ENCODE peak calls at places on chromosomes 5 and 9, in ten cellular contexts. O is EH; C is iris pigment epithelial cell; X is activated CD8-positive, alpha-beta memory T cell treated with anti-CD3 and anti-CD28 coated beads, Interleukin-2, amount 50 U/mL, for 48 hours; B is naive thymus-derived CD4-positive, alpha-beta T cell; V is stimulated activated CD4-positive, alpha-beta T cell treated with anti-CD3 and anti-CD28 coated beads, TNF-alpha, amount 100 ng/mL, for 4 hours; Y is AG08395; M is CD4-positive, alpha-beta T cell; G is left ventricle myocardium inferior; Q is HCT116. R is an unnamed sample.

GRCh38 chr9:136902259-136902821 is 16.0 kb downstream of the TRAF2 start:
- DNase-seq in G (peak), B (peak), M (peak), V (peak), O (peak), Y (peak), X (peak), Q (no peak), C (peak), R (peak)

GRCh38 chr9:131407717-131408195 is 13.9 kb downstream of the PRRC2B start:
- DNase-seq in G (peak), X (no peak), Y (peak), M (peak), C (peak), V (no peak), Q (no peak), B (peak), O (peak), R (peak)

GRCh38 chr5:172744106-172745104 is 26.6 kb downstream of the DUSP1 start:
- DNase-seq in C (no peak), O (no peak), X (no peak), G (no peak), B (no peak), Q (no peak), Y (no peak), M (no peak), V (no peak), R (no peak)

GRCh38 chr5:147538232-147538631 is 28.4 kb upstream of the DPYSL3 start:
- DNase-seq in O (peak), V (no peak), Y (no peak), X (no peak), B (no peak), Q (no peak), G (no peak), C (peak), M (no peak), R (peak)

GRCh38 chr9:6441269-6441668 is 28.3 kb downstream of the UHRF2 start:
- DNase-seq in Q (no peak), V (no peak), Y (no peak), G (no peak), X (no peak), B (no peak), O (peak), C (peak), M (no peak), R (peak)

GRCh38 chr5:80915716-80916115 is 44.4 kb upstream of the RASGRF2 start:
- DNase-seq in C (peak), O (peak), Y (peak), Q (no peak), B (no peak), X (no peak), M (no peak), V (no peak), G (no peak), R (peak)

GRCh38 chr5:117713585-117714198 is 1139.1 kb upstream of the SEMA6A start:
- DNase-seq in X (no peak), B (no peak), C (peak), G (no peak), Q (peak), O (peak), V (no peak), M (no peak), Y (no peak), R (no peak)

GRCh38 chr9:95189230-95190098 is 128.0 kb downstream of the FANCC start:
- DNase-seq in M (no peak), V (no peak), C (peak), Q (no peak), G (peak), X (no peak), O (peak), B (no peak), Y (no peak), R (peak)

GRCh38 chr5:123264399-123264798 is 158.8 kb downstream of the CEP120 start:
- DNase-seq in Y (no peak), B (no peak), C (no peak), O (no peak), Q (no peak), G (no peak), M (no peak), X (no peak), V (no peak), R (no peak)

GRCh38 chr5:107779472-107779871 is 108.7 kb upstream of the EFNA5 start:
- DNase-seq in V (no peak), G (no peak), X (no peak), Y (no peak), B (no peak), O (no peak), C (no peak), Q (no peak), M (no peak), R (no peak)

GRCh38 chr9:102922526-102922925 is 72.6 kb upstream of the CYLC2 start:
- DNase-seq in B (no peak), C (no peak), M (no peak), V (no peak), X (no peak), O (no peak), Y (no peak), Q (no peak), G (no peak), R (no peak)

GRCh38 chr9:93654351-93654961 is 78.1 kb downstream of the PHF2 start:
- DNase-seq in M (peak), X (no peak), Y (no peak), Q (no peak), G (peak), V (no peak), O (no peak), B (no peak), C (no peak), R (no peak)

GRCh38 chr9:5718296-5719032 is 89.6 kb downstream of the RIC1 start:
- DNase-seq in B (no peak), Q (no peak), M (no peak), X (no peak), O (peak), C (no peak), Y (peak), G (no peak), V (no peak), R (peak)

GRCh38 chr5:132011561-132012384 is at the start of gene ACSL6:
- DNase-seq in X (peak), O (no peak), B (peak), G (no peak), Y (no peak), M (peak), V (no peak), Q (no peak), C (no peak), R (no peak)

GRCh38 chr5:180527659-180528058 is 33.5 kb downstream of the CNOT6 start:
- DNase-seq in O (no peak), X (no peak), G (no peak), C (no peak), Y (no peak), Q (no peak), V (no peak), B (no peak), M (no peak), R (no peak)

GRCh38 chr9:17799383-17799782 is 220.5 kb downstream of the SH3GL2 start:
- DNase-seq in X (no peak), G (no peak), O (peak), V (no peak), M (no peak), B (no peak), Y (no peak), C (peak), Q (no peak), R (peak)

GRCh38 chr5:150809363-150809762 is 30.8 kb downstream of the SMIM3 start:
- DNase-seq in V (no peak), C (no peak), M (no peak), B (no peak), O (no peak), X (no peak), Q (no peak), Y (no peak), G (no peak), R (no peak)

GRCh38 chr9:112044183-112044582 is 130.9 kb downstream of the SUSD1 start:
- DNase-seq in M (no peak), G (no peak), O (no peak), B (no peak), Q (no peak), V (no peak), C (peak), X (no peak), Y (no peak), R (peak)

GRCh38 chr9:20551236-20551635 is 71.1 kb downstream of the MLLT3 start:
- DNase-seq in M (no peak), O (peak), G (no peak), V (no peak), X (no peak), Q (no peak), B (no peak), Y (no peak), C (no peak), R (peak)

GRCh38 chr5:176387384-176387925 is 943 bp downstream of the NOP16 start:
- DNase-seq in C (no peak), Y (no peak), O (peak), Q (no peak), X (no peak), V (no peak), G (no peak), M (no peak), B (no peak), R (no peak)

GRCh38 chr9:96219615-96220257 is 82.2 kb downstream of the HSD17B3 start:
- DNase-seq in M (peak), B (peak), X (peak), V (peak), Y (peak), G (peak), C (peak), Q (no peak), O (peak), R (no peak)

GRCh38 chr5:140295414-140295813 is 7.5 kb downstream of the PFDN1 start:
- DNase-seq in X (no peak), Y (peak), V (no peak), G (no peak), O (peak), M (no peak), B (no peak), Q (no peak), C (peak), R (peak)

GRCh38 chr9:86945868-86946711 is 1.2 kb downstream of the GAS1 start:
- DNase-seq in Q (no peak), O (peak), B (peak), V (peak), C (peak), X (peak), G (peak), M (peak), Y (peak), R (peak)

GRCh38 chr5:87588316-87588715 is 175.6 kb upstream of the CCNH start:
- DNase-seq in C (no peak), G (no peak), B (no peak), O (no peak), X (no peak), V (no peak), Q (no peak), M (no peak), Y (no peak), R (no peak)

GRCh38 chr5:173808079-173808808 is 79.9 kb upstream of the CPEB4 start:
- DNase-seq in Y (no peak), G (no peak), V (no peak), O (no peak), B (no peak), X (no peak), Q (no peak), C (peak), M (no peak), R (no peak)

GRCh38 chr9:16705121-16705604 is 165.3 kb downstream of the BNC2 start:
- DNase-seq in C (peak), B (no peak), M (no peak), Y (peak), Q (no peak), G (peak), V (no peak), X (no peak), O (peak), R (peak)

GRCh38 chr9:37210737-37211523 is 90.6 kb downstream of the ZCCHC7 start:
- DNase-seq in B (no peak), X (no peak), G (no peak), O (no peak), C (peak), Q (no peak), Y (no peak), M (no peak), V (no peak), R (no peak)

GRCh38 chr9:128833696-128834095 is 4.1 kb upstream of the SPOUT1 start:
- DNase-seq in C (no peak), B (no peak), Q (no peak), M (no peak), O (no peak), X (no peak), V (no peak), Y (no peak), G (no peak), R (no peak)

GRCh38 chr9:74107692-74108091 is 389.4 kb upstream of the RORB start:
- DNase-seq in O (no peak), B (no peak), V (no peak), M (no peak), G (no peak), Y (no peak), C (no peak), X (no peak), Q (no peak), R (no peak)

GRCh38 chr9:95634581-95634980 is 117.8 kb upstream of the PTCH1 start:
- DNase-seq in V (no peak), G (no peak), Y (no peak), O (peak), B (no peak), Q (no peak), C (no peak), M (no peak), X (no peak), R (no peak)

GRCh38 chr9:114309096-114309495 is 13.8 kb upstream of the ORM1 start:
- DNase-seq in Q (no peak), O (no peak), M (peak), G (no peak), C (no peak), V (no peak), X (peak), B (no peak), Y (no peak), R (no peak)

GRCh38 chr5:112004867-112005532 is 248.0 kb upstream of the NREP start:
- DNase-seq in X (no peak), G (no peak), C (peak), M (no peak), Q (no peak), V (no peak), Y (peak), B (no peak), O (peak), R (peak)